ENCODE peak calls at places on chromosomes 12 and 14, in six cellular contexts. W is K562, F is H1, N is GM12891, J is HepG2, H is GM12878. D is an unnamed sample.

GRCh38 chr12:42473130-42473529 is 116.4 kb downstream of the PRICKLE1 start:
- DNase-seq in W (no peak), F (no peak), N (no peak), J (no peak), H (no peak), D (no peak)

GRCh38 chr12:128307791-128308190 is 40.8 kb downstream of the TMEM132C start:
- DNase-seq in W (no peak), F (no peak), N (no peak), J (no peak), H (no peak), D (no peak)

GRCh38 chr12:80422549-80422948 is 21.5 kb upstream of the PTPRQ start:
- DNase-seq in W (no peak), F (no peak), N (no peak), J (no peak), H (no peak), D (no peak)

GRCh38 chr12:115223322-115223721 is 539.3 kb upstream of the TBX3 start:
- DNase-seq in W (no peak), F (no peak), N (no peak), J (peak; percentile 14), H (no peak), D (no peak)

GRCh38 chr12:2495452-2496112 is 299.2 kb upstream of the FKBP4 start:
- DNase-seq in W (no peak), F (no peak), N (no peak), J (no peak), H (no peak), D (no peak)

GRCh38 chr12:114347861-114348260 is 58.1 kb downstream of the TBX5 start:
- DNase-seq in W (no peak), F (no peak), N (no peak), J (no peak), H (no peak), D (no peak)

GRCh38 chr14:104297721-104298401 is 159.5 kb downstream of the KIF26A start:
- DNase-seq in W (no peak), F (no peak), N (no peak), J (no peak), H (no peak), D (no peak)

GRCh38 chr14:49586673-49587460 is 687 bp upstream of the RPS29 start:
- DNase-seq in W (peak; percentile 32), F (no peak), N (no peak), J (peak; percentile 52), H (peak; percentile 67), D (no peak)

GRCh38 chr12:94172031-94172430 is 23.7 kb downstream of the PLXNC1 start:
- DNase-seq in W (no peak), F (no peak), N (no peak), J (peak; percentile 15), H (no peak), D (no peak)

GRCh38 chr12:124884587-124885438 is 21.1 kb upstream of the SCARB1 start:
- DNase-seq in W (peak; percentile 82), F (no peak), N (no peak), J (peak; percentile 84), H (no peak), D (no peak)

GRCh38 chr14:42192659-42193425 is 586.2 kb downstream of the LRFN5 start:
- DNase-seq in W (no peak), F (no peak), N (no peak), J (no peak), H (no peak), D (no peak)

GRCh38 chr14:58904771-58905170 is 267.0 kb downstream of the DACT1 start:
- DNase-seq in W (no peak), F (no peak), N (no peak), J (no peak), H (no peak), D (no peak)
- TF ChIP-seq TAF1 in W (no peak), F (no peak), N (no peak), J (no peak), H (no peak), D (no peak)

GRCh38 chr14:75449703-75450102 is 21.9 kb downstream of the JDP2 start:
- DNase-seq in W (no peak), F (no peak), N (no peak), J (no peak), H (no peak), D (no peak)

GRCh38 chr14:75448209-75448608 is 20.4 kb downstream of the JDP2 start:
- DNase-seq in W (no peak), F (no peak), N (no peak), J (no peak), H (no peak), D (no peak)

GRCh38 chr14:75452900-75453816 is 25.3 kb downstream of the JDP2 start:
- DNase-seq in W (no peak), F (peak; percentile 82), N (no peak), J (peak; percentile 86), H (no peak), D (no peak)

GRCh38 chr14:75452324-75452723 is 24.5 kb downstream of the JDP2 start:
- DNase-seq in W (no peak), F (no peak), N (no peak), J (no peak), H (no peak), D (no peak)

DNA sequence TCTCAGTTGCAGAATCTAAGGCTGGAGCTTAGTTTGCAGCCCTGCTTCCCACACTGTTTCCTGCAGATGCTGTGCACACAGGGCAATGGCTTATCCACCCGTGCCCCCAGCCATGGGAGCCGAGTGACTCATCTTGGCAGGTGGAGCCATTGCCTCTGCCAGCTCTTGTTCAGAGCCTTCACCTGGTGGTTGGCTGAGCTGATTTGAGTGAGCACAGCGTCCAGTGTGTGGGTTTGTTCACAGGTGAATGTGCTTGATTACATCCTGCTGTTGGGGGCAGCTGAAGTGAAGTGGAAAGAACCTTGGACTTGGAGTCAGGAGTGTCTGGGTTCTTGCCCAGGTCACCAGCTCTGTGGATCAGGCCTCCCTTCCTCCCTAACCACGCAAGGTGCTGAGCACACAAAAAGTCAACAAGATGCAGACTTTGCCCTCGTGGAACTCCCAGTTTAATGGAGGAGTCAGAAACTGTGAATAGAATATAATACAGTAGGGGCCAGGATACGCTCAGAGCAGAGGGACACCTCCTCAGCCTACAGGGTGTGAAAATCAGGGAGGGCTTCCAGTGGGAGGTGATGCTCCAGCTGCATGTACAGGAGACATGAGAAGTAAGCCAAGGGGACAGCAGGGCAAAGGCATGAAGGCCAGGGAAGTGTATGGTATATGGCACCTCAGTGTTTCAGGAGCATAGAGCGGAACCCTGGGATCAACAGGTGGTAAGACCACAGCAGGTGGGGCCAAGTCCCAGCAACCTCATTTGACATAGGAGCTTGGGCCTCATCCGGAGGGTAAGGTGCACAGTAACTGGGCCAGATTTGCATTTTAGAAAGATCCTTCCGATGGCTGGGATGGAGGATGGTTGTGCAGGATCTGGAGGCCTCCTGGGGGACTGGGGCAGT is 22.8 kb downstream of the JDP2 start:
- DNase-seq in W (no peak), F (no peak), N (no peak), J (peak; percentile 61), H (no peak), D (no peak)
- TF ChIP-seq POLR2A in W (no peak), F (no peak), N (no peak), J (no peak), H (no peak), D (no peak)

GRCh38 chr12:131413006-131413405 is 297.9 kb upstream of the SFSWAP start:
- DNase-seq in W (no peak), F (no peak), N (no peak), J (no peak), H (no peak), D (no peak)
- TF ChIP-seq TAF1 in W (no peak), F (no peak), N (no peak), J (no peak), H (no peak), D (no peak)

GRCh38 chr14:60980811-60981625 is at the start of the genes SLC38A6 and TRMT5:
- DNase-seq in W (peak; percentile 84), F (peak; percentile 97), N (peak; percentile 59), J (peak; percentile 91), H (peak; percentile 76), D (peak; percentile 48)
- TF ChIP-seq POLR2A in W (peak; percentile 82), F (peak; percentile 83), N (peak; percentile 68), J (peak; percentile 71), H (peak; percentile 94), D (peak; percentile 79)

DNA sequence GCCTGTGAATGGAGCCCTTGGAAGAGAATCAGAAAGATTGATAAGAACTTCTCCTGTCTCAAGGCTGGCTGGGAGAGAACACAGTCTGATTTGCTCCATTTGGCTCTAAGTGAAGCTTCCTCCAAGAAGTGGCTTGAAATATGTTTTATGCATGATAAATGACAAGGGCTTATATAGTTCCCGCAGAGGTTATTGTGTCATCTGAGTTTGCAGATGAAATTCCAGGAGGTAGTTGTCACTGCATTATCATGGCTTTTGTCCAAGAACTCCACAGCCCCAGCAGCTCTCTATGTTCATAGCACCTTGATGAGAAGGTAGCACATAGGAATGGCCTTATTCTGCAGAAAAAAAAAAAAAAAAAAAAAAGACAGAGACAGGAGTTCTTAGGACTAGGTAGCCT is 108.5 kb downstream of the DACT1 start:
- DNase-seq in W (no peak), F (no peak), N (no peak), J (no peak), H (no peak), D (no peak)
- TF ChIP-seq TAF1 in W (no peak), F (no peak), N (no peak), J (no peak), H (no peak), D (no peak)

GRCh38 chr14:99793213-99794155 is at the start of gene EML1:
- DNase-seq in W (peak; percentile 94), F (peak; percentile 86), N (peak; percentile 95), J (peak; percentile 41), H (no peak), D (peak; percentile 92)

GRCh38 chr14:99794156-99794780 is 1.1 kb downstream of the EML1 start:
- DNase-seq in W (no peak), F (no peak), N (no peak), J (no peak), H (no peak), D (no peak)

GRCh38 chr14:99791476-99792283 is 1.5 kb upstream of the EML1 start:
- DNase-seq in W (no peak), F (no peak), N (no peak), J (no peak), H (no peak), D (no peak)

GRCh38 chr14:99790978-99791376 is 2.2 kb upstream of the EML1 start:
- DNase-seq in W (no peak), F (no peak), N (no peak), J (no peak), H (no peak), D (no peak)

GRCh38 chr14:99792551-99793212 is 531 bp upstream of the EML1 start:
- DNase-seq in W (no peak), F (no peak), N (no peak), J (no peak), H (no peak), D (no peak)
- TF ChIP-seq POLR2A in W (no peak), F (no peak), N (no peak), J (no peak), H (no peak), D (no peak)

GRCh38 chr14:94059998-94060397 is 21.0 kb downstream of the DDX24 start:
- DNase-seq in W (no peak), F (no peak), N (no peak), J (no peak), H (no peak), D (no peak)

GRCh38 chr14:94066089-94066676 is 14.8 kb downstream of the DDX24 start:
- DNase-seq in W (no peak), F (no peak), N (no peak), J (peak; percentile 38), H (no peak), D (no peak)

GRCh38 chr14:94058674-94059138 is 22.3 kb downstream of the DDX24 start:
- DNase-seq in W (no peak), F (no peak), N (no peak), J (peak; percentile 93), H (no peak), D (no peak)

GRCh38 chr14:94058128-94058673 is 22.8 kb downstream of the DDX24 start:
- DNase-seq in W (no peak), F (no peak), N (no peak), J (no peak), H (no peak), D (no peak)

GRCh38 chr14:94062344-94062904 is 18.6 kb downstream of the DDX24 start:
- DNase-seq in W (no peak), F (no peak), N (no peak), J (no peak), H (no peak), D (no peak)
- TF ChIP-seq TAF1 in W (no peak), F (no peak), N (no peak), J (no peak), H (no peak), D (no peak)

D was measured in GM12892.